ENCODE peak calls at places on chromosome 21, in six cellular contexts. C is GM12878, F is WTC11, Q is K562, E is HCT116, G is HepG2. R is an unnamed sample.
A peak's percentile ranks its signal among the peaks of the same experiment; 100 is the strongest.

GRCh38 chr21:25639167-25639921 is at the start of gene JAM2:
- DNase-seq in G (no peak), F (peak; percentile 65), Q (peak; percentile 16), E (no peak), C (no peak), R (peak; percentile 79)

GRCh38 chr21:38254970-38255369 is 1.8 kb upstream of the KCNJ15 start:
- DNase-seq in E (no peak), C (no peak), G (no peak), F (no peak), Q (peak; percentile 27), R (no peak)

GRCh38 chr21:28805885-28806284 is 186.8 kb downstream of the LTN1 start:
- DNase-seq in C (no peak), Q (no peak), F (no peak), G (no peak), E (no peak), R (no peak)

GRCh38 chr21:33964706-33965325 is 49.2 kb upstream of the ATP5PO start:
- DNase-seq in G (no peak), E (no peak), Q (no peak), C (no peak), F (no peak), R (no peak)

GRCh38 chr21:36691539-36692124 is 7.3 kb upstream of the SIM2 start:
- DNase-seq in F (no peak), E (no peak), G (no peak), Q (no peak), C (no peak), R (no peak)

GRCh38 chr21:36087362-36088138 is 17.7 kb downstream of the CBR1 start:
- DNase-seq in C (no peak), Q (peak; percentile 28), G (no peak), F (no peak), E (no peak), R (no peak)

GRCh38 chr21:14569868-14570267 is 23.8 kb upstream of the SAMSN1 start:
- DNase-seq in F (no peak), C (no peak), Q (no peak), E (no peak), G (no peak), R (no peak)

GRCh38 chr21:26709090-26709489 is 136.0 kb upstream of the CYYR1 start:
- DNase-seq in C (no peak), F (no peak), Q (no peak), G (no peak), E (no peak), R (no peak)

GRCh38 chr21:17903029-17903806 is 84.1 kb upstream of the C21orf91 start:
- DNase-seq in F (no peak), E (no peak), Q (peak; percentile 10), C (no peak), G (no peak), R (no peak)

GRCh38 chr21:44317241-44317782 is 17.5 kb downstream of the PFKL start:
- DNase-seq in Q (no peak), C (no peak), F (no peak), G (no peak), E (no peak), R (no peak)

GRCh38 chr21:25385912-25386474 is 221.3 kb downstream of the MRPL39 start:
- DNase-seq in E (peak; percentile 23), Q (peak; percentile 69), G (peak; percentile 72), C (no peak), F (peak; percentile 49), R (no peak)

GRCh38 chr21:37800122-37800455 is 116.2 kb downstream of the KCNJ6 start:
- DNase-seq in C (no peak), Q (no peak), G (no peak), E (no peak), F (no peak), R (no peak)

GRCh38 chr21:33139084-33139483 is 69.1 kb downstream of the OLIG1 start:
- DNase-seq in G (no peak), C (no peak), E (no peak), F (no peak), Q (no peak), R (no peak)

GRCh38 chr21:30268608-30269197 is 14.0 kb downstream of the KRTAP24-1 start:
- DNase-seq in F (no peak), Q (peak; percentile 40), C (no peak), G (no peak), E (no peak), R (peak; percentile 48)

GRCh38 chr21:44583800-44584147 is 3.4 kb upstream of the KRTAP10-5 start:
- DNase-seq in E (no peak), C (no peak), F (no peak), Q (no peak), G (no peak), R (no peak)

GRCh38 chr21:34938079-34938764 is 110.9 kb downstream of the RUNX1 start:
- DNase-seq in F (no peak), E (no peak), C (no peak), Q (no peak), G (no peak), R (no peak)

DNA sequence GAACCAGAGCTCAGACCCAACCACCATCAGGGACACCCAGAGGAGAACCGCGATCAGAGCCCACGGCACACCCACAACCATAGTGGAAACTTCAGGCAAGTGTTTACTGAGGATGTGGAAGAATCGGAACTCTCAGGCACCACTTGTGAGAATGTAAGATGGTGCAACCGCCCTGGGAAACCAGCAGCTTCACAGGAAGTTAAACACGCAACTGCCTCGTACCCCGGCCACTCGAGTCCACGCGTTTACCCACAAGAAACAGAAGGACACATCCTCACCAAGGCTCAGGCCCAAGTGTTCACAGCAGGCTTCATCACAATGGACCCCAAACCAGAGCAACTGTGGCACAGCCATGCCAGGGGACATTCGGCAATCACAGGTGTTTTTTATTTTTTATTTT is 51.4 kb upstream of the COL6A2 start:
- DNase-seq in F (no peak), G (no peak), E (no peak), Q (no peak), C (no peak), R (no peak)
- TF ChIP-seq ATF3 in F (no peak), G (no peak), E (no peak), Q (no peak), C (no peak), R (no peak)

GRCh38 chr21:39527067-39527595 is 75.4 kb downstream of the SH3BGR start:
- DNase-seq in F (no peak), C (no peak), E (no peak), G (no peak), Q (no peak), R (no peak)
- TF ChIP-seq ATF3 in F (no peak), C (no peak), E (no peak), G (no peak), Q (no peak), R (no peak)

DNA sequence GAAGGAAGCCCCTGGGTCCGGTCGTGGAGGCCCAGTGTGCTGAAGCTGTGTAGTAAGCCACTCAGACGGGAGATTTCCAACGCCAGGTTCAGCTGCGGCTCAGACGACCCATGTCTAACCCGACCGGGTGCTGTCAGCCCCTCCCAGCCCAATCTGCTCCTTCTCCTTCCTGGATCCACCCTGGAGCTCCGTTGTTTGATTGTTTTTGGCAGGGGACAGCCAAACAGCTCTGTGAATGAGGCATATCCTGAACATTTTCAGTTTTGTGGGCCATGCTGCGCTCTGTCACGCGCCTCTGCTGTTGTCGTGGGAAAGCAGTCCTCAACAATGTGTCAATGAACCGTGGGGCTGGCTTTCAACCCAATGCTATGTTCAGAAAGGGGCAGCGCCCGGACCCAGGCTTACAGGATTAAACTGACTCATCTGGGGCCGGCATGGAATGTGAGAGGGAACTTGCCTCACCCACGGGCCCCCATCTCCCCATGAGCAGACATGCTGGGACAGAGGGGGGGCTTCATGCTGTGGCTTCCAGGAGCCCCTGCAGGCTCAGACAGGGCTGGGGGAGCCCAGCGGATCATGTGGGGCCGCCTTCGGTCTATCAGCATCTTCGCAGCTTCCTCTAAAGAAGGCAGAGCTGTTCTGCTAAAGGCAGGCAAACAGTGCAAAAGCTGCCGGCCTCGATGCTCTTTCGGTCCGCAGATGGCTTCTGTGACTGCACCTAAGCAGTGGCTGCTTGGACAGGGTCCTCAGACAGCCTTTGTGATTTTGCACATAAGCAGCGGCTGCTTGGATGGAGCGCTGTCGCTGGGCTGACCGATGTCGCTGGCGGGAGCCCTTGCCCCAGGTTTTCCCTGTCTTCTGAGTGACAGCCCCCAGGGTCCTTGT is 101.7 kb downstream of the RIPK4 start:
- DNase-seq in G (no peak), F (no peak), E (no peak), Q (no peak), C (no peak), R (no peak)
- TF ChIP-seq ATF3 in G (no peak), F (no peak), E (no peak), Q (no peak), C (no peak), R (no peak)

DNA sequence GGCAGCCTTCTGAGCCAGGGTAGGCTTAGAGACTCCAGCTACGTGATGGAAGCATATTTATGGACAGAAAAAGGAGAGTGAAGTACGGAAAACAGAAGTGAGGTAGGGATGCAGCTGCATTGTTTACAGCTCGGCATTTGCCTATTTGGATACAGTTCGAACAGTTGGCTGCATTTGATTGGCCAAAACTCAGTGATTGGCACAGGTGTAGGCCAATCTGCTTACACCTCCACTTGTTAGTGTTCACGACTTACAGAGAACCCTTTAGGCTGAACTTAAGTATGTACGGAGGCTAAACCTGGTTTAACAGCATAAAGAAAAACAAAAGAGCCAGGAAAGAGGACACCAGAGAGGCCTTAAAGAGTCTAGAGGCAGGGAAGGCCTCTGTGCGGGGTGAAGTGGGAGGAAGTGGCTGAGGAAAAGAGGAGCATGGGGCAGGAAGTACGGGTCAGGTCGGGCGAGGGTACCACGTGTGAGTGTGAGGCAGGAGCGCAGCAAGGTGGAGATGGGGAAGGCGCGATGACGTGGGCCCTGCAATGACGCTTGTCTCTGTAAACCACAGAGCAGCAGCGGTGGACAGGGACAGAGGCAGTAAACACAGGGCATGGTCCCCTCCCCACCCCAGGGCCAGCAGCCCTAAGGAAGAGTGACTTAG is 32.0 kb downstream of the RSPH1 start:
- DNase-seq in G (peak; percentile 10), C (no peak), E (peak; percentile 92), F (peak; percentile 79), Q (peak; percentile 75), R (peak; percentile 84)
- TF ChIP-seq ATF3 in G (no peak), C (no peak), E (no peak), F (no peak), Q (no peak), R (no peak)

GRCh38 chr21:41250519-41250918 is 66.1 kb upstream of the FAM3B start:
- DNase-seq in Q (no peak), E (no peak), G (no peak), C (no peak), F (no peak), R (no peak)
- TF ChIP-seq ATF3 in Q (no peak), E (no peak), G (no peak), C (no peak), F (no peak), R (no peak)